ENCODE peak calls at places on chromosomes 11 and 22, in five cellular contexts. One of them, this sample, is unnamed. For H3K4me1, the result is how much of the 10 kb centered on the place peaks cover.

GRCh38 chr11:122784325-122785155 is 53.8 kb upstream of the CRTAM start:
- DNase-seq in fibroblast of lung: peak
- DNase-seq in neuronal stem cell: no peak
- DNase-seq in transverse colon: no peak
- DNase-seq in iPS DF 6.9: no peak
- DNase-seq in this sample: no peak

GRCh38 chr22:35634981-35635540 is 13.2 kb upstream of the APOL6 start:
- DNase-seq in neuronal stem cell: no peak
- DNase-seq in fibroblast of lung: peak
- DNase-seq in iPS DF 6.9: no peak
- DNase-seq in transverse colon: no peak
- DNase-seq in this sample: no peak

GRCh38 chr22:20424937-20425587 is 12.6 kb downstream of the SCARF2 start:
- DNase-seq in neuronal stem cell: no peak
- DNase-seq in iPS DF 6.9: no peak
- DNase-seq in transverse colon: no peak
- DNase-seq in fibroblast of lung: no peak
- DNase-seq in this sample: peak

GRCh38 chr11:83006877-83007330 is 64.8 kb downstream of the RAB30 start:
- DNase-seq in iPS DF 6.9: no peak
- DNase-seq in neuronal stem cell: no peak
- DNase-seq in transverse colon: no peak
- DNase-seq in fibroblast of lung: no peak
- DNase-seq in this sample: no peak

GRCh38 chr11:8477151-8477550 is 116.9 kb downstream of the STK33 start:
- DNase-seq in neuronal stem cell: no peak
- DNase-seq in transverse colon: no peak
- DNase-seq in fibroblast of lung: no peak
- DNase-seq in iPS DF 6.9: no peak
- DNase-seq in this sample: no peak

GRCh38 chr22:37566329-37566837 is 6.1 kb downstream of the CDC42EP1 start:
- DNase-seq in iPS DF 6.9: no peak
- DNase-seq in transverse colon: peak
- DNase-seq in neuronal stem cell: no peak
- DNase-seq in fibroblast of lung: no peak
- DNase-seq in this sample: peak

GRCh38 chr22:44755000-44755399 is 2.6 kb downstream of the ARHGAP8 start:
- DNase-seq in iPS DF 6.9: no peak
- DNase-seq in neuronal stem cell: no peak
- DNase-seq in fibroblast of lung: no peak
- DNase-seq in transverse colon: no peak
- DNase-seq in this sample: no peak

GRCh38 chr11:62149986-62150886 is 26.4 kb downstream of the INCENP start:
- DNase-seq in neuronal stem cell: no peak
- DNase-seq in fibroblast of lung: no peak
- DNase-seq in transverse colon: no peak
- DNase-seq in iPS DF 6.9: no peak
- DNase-seq in this sample: no peak

GRCh38 chr22:46756097-46756496 is 6.4 kb upstream of the TBC1D22A start:
- DNase-seq in neuronal stem cell: no peak
- DNase-seq in iPS DF 6.9: no peak
- DNase-seq in fibroblast of lung: no peak
- DNase-seq in transverse colon: no peak
- DNase-seq in this sample: no peak

DNA sequence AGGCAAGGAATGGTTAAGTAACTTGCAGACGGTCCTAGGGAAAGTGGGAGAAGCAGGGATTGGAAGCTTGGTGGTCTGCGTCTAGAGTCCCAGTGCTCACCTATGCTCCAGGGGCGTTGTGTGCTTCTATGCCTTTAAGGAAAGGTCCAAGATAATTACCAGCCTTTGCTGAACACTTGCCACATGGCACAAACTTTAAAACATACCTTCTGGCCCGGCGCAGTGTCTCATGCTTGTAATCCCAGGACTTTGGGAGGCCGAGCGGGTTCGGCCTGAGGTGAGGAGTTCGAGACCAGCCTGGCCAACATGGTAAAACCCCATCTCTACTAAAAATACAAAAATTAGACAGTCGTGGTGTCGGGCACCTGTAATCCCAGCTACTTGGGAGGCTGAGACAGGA is 2.3 kb downstream of the POLDIP3 start:
- DNase-seq in neuronal stem cell: no peak
- DNase-seq in iPS DF 6.9: no peak
- DNase-seq in fibroblast of lung: no peak
- DNase-seq in transverse colon: no peak
- DNase-seq in this sample: no peak
- H3K4me1 ChIP-seq in neuronal stem cell: under half
- H3K4me1 ChIP-seq in iPS DF 6.9: under half
- H3K4me1 ChIP-seq in fibroblast of lung: under half
- H3K4me1 ChIP-seq in transverse colon: half or more
- H3K4me1 ChIP-seq in this sample: under half

DNA sequence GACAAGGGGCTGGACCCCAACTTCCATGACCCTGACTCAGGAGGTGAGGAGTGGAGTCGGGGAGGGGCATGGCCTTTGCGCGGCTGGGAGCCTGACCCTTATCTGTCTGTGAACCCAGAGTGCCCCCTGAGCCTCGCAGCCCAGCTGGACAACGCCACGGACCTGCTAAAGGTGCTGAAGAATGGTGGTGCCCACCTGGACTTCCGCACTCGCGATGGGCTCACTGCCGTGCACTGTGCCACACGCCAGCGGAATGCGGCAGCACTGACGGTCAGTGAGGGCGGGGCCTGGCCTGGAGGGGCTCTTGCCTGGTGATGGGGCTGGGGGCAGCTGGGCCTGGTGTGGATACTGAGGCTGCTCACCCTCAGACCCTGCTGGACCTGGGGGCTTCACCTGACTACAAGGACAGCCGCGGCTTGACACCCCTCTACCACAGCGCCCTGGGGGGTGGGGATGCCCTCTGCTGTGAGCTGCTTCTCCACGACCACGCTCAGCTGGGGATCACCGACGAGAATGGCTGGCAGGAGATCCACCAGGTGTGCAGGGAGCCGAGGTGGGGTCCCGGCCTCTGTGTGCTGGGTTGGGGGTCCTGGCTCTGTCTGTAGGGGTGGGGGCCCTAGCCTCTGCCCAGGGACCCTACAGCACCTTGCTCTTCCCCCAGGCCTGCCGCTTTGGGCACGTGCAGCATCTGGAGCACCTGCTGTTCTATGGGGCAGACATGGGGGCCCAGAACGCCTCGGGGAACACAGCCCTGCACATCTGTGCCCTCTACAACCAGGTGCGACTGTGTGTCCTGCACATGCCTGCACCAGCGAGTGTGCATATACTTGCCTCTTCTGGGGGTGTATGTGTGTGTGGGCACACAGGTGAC is 6.3 kb downstream of the SHANK3 start:
- DNase-seq in transverse colon: no peak
- DNase-seq in neuronal stem cell: no peak
- DNase-seq in fibroblast of lung: no peak
- DNase-seq in iPS DF 6.9: no peak
- DNase-seq in this sample: peak
- H3K4me3 ChIP-seq in transverse colon: no peak
- H3K4me3 ChIP-seq in neuronal stem cell: peak
- H3K4me3 ChIP-seq in fibroblast of lung: no peak
- H3K4me3 ChIP-seq in iPS DF 6.9: no peak
- H3K4me3 ChIP-seq in this sample: no peak

DNA sequence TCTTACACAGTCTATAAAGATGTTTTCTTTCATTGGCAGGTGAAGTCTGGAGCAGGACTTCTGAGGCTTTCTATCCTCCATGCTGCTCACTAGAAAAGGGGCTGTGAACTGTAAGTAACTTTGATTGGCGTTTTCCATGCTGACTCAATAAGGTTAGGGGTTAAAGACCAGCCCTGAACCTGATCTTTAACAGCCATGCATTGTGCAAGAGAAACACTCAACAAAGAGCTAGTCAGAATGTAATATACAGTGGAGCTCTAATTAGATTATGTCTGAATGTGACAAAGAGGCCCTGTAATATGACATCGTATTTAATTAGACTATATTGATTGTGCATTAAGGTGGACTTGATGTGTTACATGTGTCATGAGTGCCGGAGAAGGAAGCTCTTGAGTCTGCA is 70.5 kb downstream of the PKNOX2 start:
- DNase-seq in transverse colon: no peak
- DNase-seq in fibroblast of lung: no peak
- DNase-seq in neuronal stem cell: peak
- DNase-seq in iPS DF 6.9: no peak
- DNase-seq in this sample: no peak
- H3K27ac ChIP-seq in transverse colon: no peak
- H3K27ac ChIP-seq in fibroblast of lung: no peak
- H3K27ac ChIP-seq in neuronal stem cell: no peak
- H3K27ac ChIP-seq in iPS DF 6.9: no peak
- H3K27ac ChIP-seq in this sample: no peak

GRCh38 chr11:117072517-117073218 is 25.6 kb downstream of the SIK3 start:
- DNase-seq in transverse colon: no peak
- DNase-seq in iPS DF 6.9: no peak
- DNase-seq in fibroblast of lung: peak
- DNase-seq in neuronal stem cell: no peak
- DNase-seq in this sample: no peak

GRCh38 chr11:117068303-117068860 is 29.8 kb downstream of the SIK3 start:
- DNase-seq in transverse colon: no peak
- DNase-seq in neuronal stem cell: no peak
- DNase-seq in iPS DF 6.9: no peak
- DNase-seq in fibroblast of lung: no peak
- DNase-seq in this sample: no peak

GRCh38 chr11:117066959-117067358 is 31.3 kb downstream of the SIK3 start:
- DNase-seq in iPS DF 6.9: no peak
- DNase-seq in fibroblast of lung: no peak
- DNase-seq in neuronal stem cell: no peak
- DNase-seq in transverse colon: no peak
- DNase-seq in this sample: no peak

GRCh38 chr11:117071344-117071787 is 26.9 kb downstream of the SIK3 start:
- DNase-seq in neuronal stem cell: no peak
- DNase-seq in fibroblast of lung: peak
- DNase-seq in iPS DF 6.9: no peak
- DNase-seq in transverse colon: peak
- DNase-seq in this sample: no peak

DNA sequence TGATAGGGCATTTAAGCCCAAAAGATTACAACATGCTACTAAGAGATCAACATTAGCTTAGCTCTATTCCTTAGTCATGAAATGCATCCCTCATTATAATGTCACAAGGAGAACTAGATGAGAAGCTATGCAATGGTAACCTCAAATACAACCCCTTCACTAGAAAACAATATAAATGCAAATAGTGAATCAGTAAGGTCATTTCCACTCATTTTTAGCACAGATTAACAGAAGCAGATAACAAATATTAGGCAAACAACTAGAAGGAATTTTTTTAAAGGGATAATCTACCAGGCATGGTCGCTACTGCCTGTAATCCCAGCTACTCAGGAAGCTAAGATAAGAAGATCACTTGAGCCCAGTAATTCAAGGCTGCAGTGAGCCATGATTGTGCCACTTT is 28.2 kb downstream of the SIK3 start:
- DNase-seq in neuronal stem cell: no peak
- DNase-seq in iPS DF 6.9: no peak
- DNase-seq in fibroblast of lung: peak
- DNase-seq in transverse colon: no peak
- DNase-seq in this sample: no peak
- H3K4me1 ChIP-seq in neuronal stem cell: under half
- H3K4me1 ChIP-seq in iPS DF 6.9: under half
- H3K4me1 ChIP-seq in fibroblast of lung: under half
- H3K4me1 ChIP-seq in transverse colon: under half
- H3K4me1 ChIP-seq in this sample: under half

DNA sequence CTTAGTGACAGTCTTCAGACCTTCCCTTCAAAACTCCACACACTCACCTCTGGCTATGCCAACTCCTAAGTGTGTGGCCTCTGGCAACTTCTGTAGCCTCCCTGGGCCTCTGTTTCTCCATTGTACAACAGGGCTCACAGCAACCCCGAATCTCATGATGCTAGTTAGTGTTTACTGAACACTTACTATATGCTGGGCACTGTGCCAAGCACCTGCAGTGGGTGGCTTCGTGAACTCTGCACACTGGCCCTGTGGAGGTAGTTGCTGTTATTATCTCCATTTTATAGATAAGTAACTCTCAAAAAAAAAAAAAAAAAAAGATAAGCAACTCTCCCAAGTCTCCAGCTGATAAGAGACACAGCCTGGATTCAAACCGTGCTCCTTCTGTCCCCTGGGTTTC is 7.5 kb upstream of the TP53I11 start:
- DNase-seq in transverse colon: peak
- DNase-seq in fibroblast of lung: no peak
- DNase-seq in iPS DF 6.9: no peak
- DNase-seq in neuronal stem cell: no peak
- DNase-seq in this sample: no peak
- H3K4me3 ChIP-seq in transverse colon: no peak
- H3K4me3 ChIP-seq in fibroblast of lung: no peak
- H3K4me3 ChIP-seq in iPS DF 6.9: no peak
- H3K4me3 ChIP-seq in neuronal stem cell: no peak
- H3K4me3 ChIP-seq in this sample: no peak